ENCODE peak calls at places on chromosomes 11 and 22, in six cellular contexts. Y is H9, G is H1, J is mesenchymal stem cell, L is neuronal stem cell, X is trophoblast cell. O is an unnamed sample.
A peak's percentile ranks its signal among the peaks of the same experiment; 100 is the strongest.

GRCh38 chr22:44460287-44461082 is 37.5 kb downstream of the RTL6 start:
- DNase-seq in J (no peak), L (no peak), Y (no peak), X (no peak), G (no peak), O (no peak)

GRCh38 chr11:134036484-134037092 is 32.3 kb upstream of the JAM3 start:
- DNase-seq in G (no peak), Y (peak; percentile 62), X (no peak), J (peak; percentile 28), L (no peak), O (no peak)

GRCh38 chr11:131064373-131064991 is 148.2 kb upstream of the SNX19 start:
- DNase-seq in Y (peak; percentile 87), L (peak; percentile 77), G (peak; percentile 93), J (peak; percentile 60), X (peak; percentile 33), O (peak; percentile 70)

GRCh38 chr11:111944139-111944538 is 7.0 kb downstream of the DIXDC1 start:
- DNase-seq in J (peak; percentile 91), X (peak; percentile 40), L (no peak), G (no peak), Y (no peak), O (peak; percentile 87)

GRCh38 chr11:78646564-78647185 is 72.0 kb upstream of the NARS2 start:
- DNase-seq in Y (peak; percentile 56), G (peak; percentile 73), J (peak; percentile 47), X (peak; percentile 49), L (peak; percentile 46), O (peak; percentile 49)

GRCh38 chr22:39444247-39444800 is 12.5 kb upstream of the MGAT3 start:
- DNase-seq in L (no peak), X (no peak), Y (no peak), G (no peak), J (no peak), O (no peak)

GRCh38 chr11:128029219-128029722 is 558.1 kb downstream of the ETS1 start:
- DNase-seq in J (no peak), X (no peak), L (no peak), Y (no peak), G (no peak), O (no peak)

GRCh38 chr22:47165998-47166397 is 403.5 kb downstream of the TBC1D22A start:
- DNase-seq in G (no peak), X (no peak), L (no peak), J (no peak), Y (peak; percentile 12), O (no peak)

GRCh38 chr22:34885852-34886251 is 180.1 kb upstream of the ISX start:
- DNase-seq in L (no peak), G (no peak), X (no peak), J (no peak), Y (no peak), O (no peak)

GRCh38 chr11:94151903-94152677 is 23.4 kb downstream of the PANX1 start:
- DNase-seq in J (peak; percentile 93), Y (peak; percentile 42), G (no peak), L (no peak), X (peak; percentile 95), O (peak; percentile 91)

GRCh38 chr11:12812849-12813248 is 138.6 kb downstream of the TEAD1 start:
- DNase-seq in Y (no peak), X (no peak), L (no peak), J (no peak), G (no peak), O (no peak)

GRCh38 chr11:117289795-117290194 is 1.4 kb upstream of the BACE1-AS start:
- DNase-seq in G (no peak), J (no peak), L (no peak), Y (no peak), X (no peak), O (no peak)

GRCh38 chr11:109853156-109853776 is 239.9 kb upstream of the ZC3H12C start:
- DNase-seq in J (peak; percentile 78), X (peak; percentile 52), G (no peak), Y (no peak), L (peak; percentile 31), O (peak; percentile 87)

GRCh38 chr11:134763030-134763388 is 351.0 kb upstream of the B3GAT1 start:
- DNase-seq in J (no peak), G (no peak), Y (no peak), X (no peak), L (no peak), O (no peak)

GRCh38 chr11:606245-606644 is 9.5 kb downstream of the IRF7 start:
- DNase-seq in Y (no peak), J (no peak), X (no peak), L (no peak), G (no peak), O (no peak)

GRCh38 chr11:15483205-15483604 is 368.5 kb downstream of the INSC start:
- DNase-seq in G (no peak), Y (no peak), X (no peak), L (no peak), J (no peak), O (no peak)

GRCh38 chr11:15485432-15485831 is 370.7 kb downstream of the INSC start:
- DNase-seq in G (no peak), J (no peak), Y (no peak), L (no peak), X (no peak), O (no peak)

GRCh38 chr11:15484398-15484797 is 369.7 kb downstream of the INSC start:
- DNase-seq in X (no peak), J (no peak), Y (no peak), G (no peak), L (no peak), O (no peak)

DNA sequence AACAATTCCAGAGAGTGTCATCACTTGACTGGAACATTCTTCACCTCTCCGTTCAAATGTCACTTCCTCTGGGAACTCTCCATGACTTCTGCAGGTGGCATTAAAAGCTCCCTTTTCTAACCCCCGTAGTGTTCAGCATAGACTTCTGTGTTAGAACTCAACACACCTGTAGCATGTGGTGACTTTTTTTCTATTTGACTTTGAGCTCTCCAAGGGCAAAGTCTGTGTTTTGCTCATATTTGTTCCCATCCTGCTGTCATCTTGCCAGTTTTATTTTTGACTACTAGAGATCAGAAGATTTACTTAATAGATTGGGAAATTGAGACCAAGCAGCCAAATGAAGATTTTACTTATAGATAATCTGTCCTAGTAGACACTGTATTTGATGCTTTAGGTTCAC is 367.1 kb downstream of the INSC start:
- DNase-seq in L (no peak), X (no peak), J (no peak), Y (no peak), G (no peak), O (no peak)
- H3K14ac ChIP-seq in L (no peak overlapping the region), X (no peak overlapping the region), J (no peak overlapping the region), Y (no peak overlapping the region), G (no peak overlapping the region), O (no peak overlapping the region)

DNA sequence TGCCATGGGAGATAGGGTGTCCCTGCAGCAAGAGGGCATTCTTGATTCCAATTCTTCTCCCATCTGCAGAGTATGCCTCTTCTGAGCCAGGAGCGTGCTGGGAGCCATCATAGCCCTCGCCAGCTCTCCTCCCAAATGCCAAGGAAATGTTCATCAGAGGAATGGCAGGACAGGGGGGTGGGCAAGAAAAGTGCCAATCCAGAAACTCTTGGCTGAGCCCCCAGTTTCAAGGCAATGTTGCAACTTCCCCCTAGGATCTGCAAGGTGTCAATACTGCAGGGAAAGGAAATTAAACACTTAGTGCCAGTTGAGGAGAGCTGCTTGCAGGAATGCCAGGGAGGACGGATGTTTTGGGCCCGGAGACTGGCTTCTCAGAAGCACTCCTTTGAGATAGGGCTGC is 94.8 kb upstream of the PRDM11 start:
- DNase-seq in X (no peak), Y (no peak), G (no peak), J (no peak), L (no peak), O (no peak)
- H3K14ac ChIP-seq in X (no peak overlapping the region), Y (no peak overlapping the region), G (no peak overlapping the region), J (no peak overlapping the region), L (peak overlapping the region; percentile 3), O (no peak overlapping the region)

GRCh38 chr22:18122254-18122554 is 11.6 kb downstream of the TUBA8 start:
- DNase-seq in Y (no peak), X (no peak), G (no peak), J (no peak), L (no peak), O (no peak)

GRCh38 chr22:18121436-18122253 is 11.0 kb downstream of the TUBA8 start:
- DNase-seq in G (no peak), X (no peak), L (peak; percentile 27), Y (peak; percentile 47), J (no peak), O (no peak)

GRCh38 chr22:18120941-18121340 is 10.3 kb downstream of the TUBA8 start:
- DNase-seq in J (no peak), G (no peak), X (no peak), Y (no peak), L (no peak), O (no peak)

GRCh38 chr22:18118345-18118915 is 7.8 kb downstream of the TUBA8 start:
- DNase-seq in Y (no peak), X (no peak), L (no peak), G (no peak), J (no peak), O (no peak)

DNA sequence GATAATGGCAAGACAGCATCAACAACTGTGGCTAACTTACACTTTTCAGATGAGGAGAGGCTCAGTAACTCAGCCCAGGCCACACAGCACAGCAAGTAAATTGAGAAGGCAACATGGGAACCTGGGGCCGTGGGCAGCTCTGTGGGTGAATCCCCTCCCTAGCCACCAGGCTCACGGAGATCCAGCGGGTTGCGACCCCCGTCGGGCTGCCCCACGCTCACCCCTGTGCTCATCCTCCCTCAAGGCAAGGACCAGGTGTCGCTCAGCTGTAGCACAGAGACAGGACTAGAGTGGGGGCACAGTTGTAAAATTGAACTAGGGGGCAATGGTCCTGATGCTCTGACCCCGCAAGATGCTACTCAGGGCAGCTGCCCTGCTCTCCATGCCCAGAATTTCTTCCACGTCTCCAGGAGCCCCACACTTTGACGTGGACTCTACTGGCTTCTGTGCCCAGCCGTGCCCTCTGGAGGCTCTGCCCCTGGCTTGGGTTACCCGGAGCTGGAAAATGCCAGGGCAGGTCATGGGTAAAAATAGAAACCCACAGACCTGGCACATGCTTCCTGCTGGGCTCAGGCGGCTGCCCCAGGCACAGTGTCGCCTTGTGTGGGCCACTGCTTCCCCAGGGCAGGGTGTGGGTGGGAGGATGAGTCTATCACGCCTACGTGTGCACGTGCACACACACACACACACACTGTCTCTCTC is 9.0 kb downstream of the TUBA8 start:
- DNase-seq in L (no peak), G (no peak), X (no peak), Y (no peak), J (no peak), O (no peak)
- H3K14ac ChIP-seq in L (no peak overlapping the region), G (no peak overlapping the region), X (no peak overlapping the region), Y (no peak overlapping the region), J (no peak overlapping the region), O (no peak overlapping the region)

DNA sequence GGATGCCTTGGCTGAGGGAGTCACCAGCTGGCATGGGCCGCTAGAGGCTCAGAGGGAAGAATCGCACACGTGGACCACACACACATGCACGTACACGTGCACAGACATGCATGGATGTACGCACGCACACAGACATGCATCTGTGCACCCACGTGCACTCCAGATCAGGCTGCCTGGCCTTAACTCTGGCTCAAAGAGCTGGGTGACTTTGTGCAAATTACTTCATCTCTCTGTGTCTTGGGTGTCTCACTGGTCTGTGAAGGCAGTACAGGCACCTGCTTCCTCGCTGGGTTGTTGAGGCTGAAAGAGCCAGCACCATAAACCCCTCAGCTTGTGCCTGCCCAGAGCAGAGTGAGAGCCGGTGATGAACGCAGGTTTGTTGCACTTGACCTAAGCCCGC is 28.7 kb downstream of the TMPRSS6 start:
- DNase-seq in X (no peak), L (no peak), Y (no peak), G (no peak), J (no peak), O (no peak)
- H3K14ac ChIP-seq in X (no peak overlapping the region), L (no peak overlapping the region), Y (no peak overlapping the region), G (no peak overlapping the region), J (no peak overlapping the region), O (no peak overlapping the region)

GRCh38 chr11:11420512-11420911 is 67.5 kb upstream of the CSNK2A3 start:
- DNase-seq in G (no peak), Y (no peak), L (no peak), X (no peak), J (no peak), O (no peak)
- H3K14ac ChIP-seq in G (no peak overlapping the region), Y (no peak overlapping the region), L (no peak overlapping the region), X (no peak overlapping the region), J (no peak overlapping the region), O (no peak overlapping the region)

GRCh38 chr22:37199839-37200161 is 11.8 kb upstream of the C1QTNF6 start:
- DNase-seq in X (no peak), Y (no peak), G (no peak), J (no peak), L (no peak), O (no peak)
- H3K14ac ChIP-seq in X (peak overlapping the region; percentile 19), Y (peak overlapping the region; percentile 4), G (no peak overlapping the region), J (no peak overlapping the region), L (no peak overlapping the region), O (peak overlapping the region; percentile 82)

O was measured in IMR-90.